ENCODE peak calls at places on chromosomes 1 and 21, in five cellular contexts. One of them, this sample, is unnamed.
A peak's percentile ranks its signal among the peaks of the same experiment; 100 is the strongest.

GRCh38 chr1:151314137-151314875 is 12.9 kb downstream of the PI4KB start:
- DNase-seq in AG09319: peak; percentile 43
- DNase-seq in GM13977: no peak
- DNase-seq in naive thymus-derived CD8-positive, alpha-beta T cell: no peak
- DNase-seq in aorta: peak; percentile 93
- DNase-seq in this sample: peak; percentile 91

GRCh38 chr1:201585099-201585498 is 46.2 kb downstream of the NAV1 start:
- DNase-seq in AG09319: no peak
- DNase-seq in aorta: no peak
- DNase-seq in GM13977: no peak
- DNase-seq in naive thymus-derived CD8-positive, alpha-beta T cell: no peak
- DNase-seq in this sample: no peak

GRCh38 chr1:110341146-110341871 is 2.1 kb downstream of the RBM15 start:
- DNase-seq in naive thymus-derived CD8-positive, alpha-beta T cell: no peak
- DNase-seq in AG09319: no peak
- DNase-seq in GM13977: no peak
- DNase-seq in aorta: no peak
- DNase-seq in this sample: no peak

GRCh38 chr1:180230791-180231505 is 884 bp downstream of the LHX4 start:
- DNase-seq in naive thymus-derived CD8-positive, alpha-beta T cell: no peak
- DNase-seq in GM13977: peak; percentile 55
- DNase-seq in aorta: peak; percentile 74
- DNase-seq in AG09319: no peak
- DNase-seq in this sample: no peak

GRCh38 chr1:231663211-231663792 is 36.7 kb downstream of the DISC1 start:
- DNase-seq in naive thymus-derived CD8-positive, alpha-beta T cell: no peak
- DNase-seq in GM13977: no peak
- DNase-seq in AG09319: no peak
- DNase-seq in aorta: no peak
- DNase-seq in this sample: no peak

GRCh38 chr1:84504580-84505021 is 1.6 kb upstream of the SPATA1 start:
- DNase-seq in naive thymus-derived CD8-positive, alpha-beta T cell: no peak
- DNase-seq in AG09319: peak; percentile 19
- DNase-seq in aorta: no peak
- DNase-seq in GM13977: peak; percentile 14
- DNase-seq in this sample: no peak

GRCh38 chr1:22260860-22261432 is 118.0 kb upstream of the WNT4 start:
- DNase-seq in AG09319: no peak
- DNase-seq in GM13977: no peak
- DNase-seq in naive thymus-derived CD8-positive, alpha-beta T cell: no peak
- DNase-seq in aorta: no peak
- DNase-seq in this sample: no peak

GRCh38 chr1:54940027-54940426 is 40.4 kb upstream of the TMEM61 start:
- DNase-seq in AG09319: no peak
- DNase-seq in aorta: no peak
- DNase-seq in GM13977: no peak
- DNase-seq in naive thymus-derived CD8-positive, alpha-beta T cell: no peak
- DNase-seq in this sample: no peak

GRCh38 chr1:195005338-195005737 is 1602.9 kb downstream of the KCNT2 start:
- DNase-seq in GM13977: no peak
- DNase-seq in naive thymus-derived CD8-positive, alpha-beta T cell: no peak
- DNase-seq in aorta: no peak
- DNase-seq in AG09319: no peak
- DNase-seq in this sample: no peak

GRCh38 chr1:112431038-112431437 is 35.0 kb downstream of the CTTNBP2NL start:
- DNase-seq in aorta: no peak
- DNase-seq in GM13977: no peak
- DNase-seq in AG09319: no peak
- DNase-seq in naive thymus-derived CD8-positive, alpha-beta T cell: no peak
- DNase-seq in this sample: no peak

GRCh38 chr1:6907201-6907600 is 121.9 kb downstream of the CAMTA1 start:
- DNase-seq in GM13977: no peak
- DNase-seq in naive thymus-derived CD8-positive, alpha-beta T cell: no peak
- DNase-seq in AG09319: no peak
- DNase-seq in aorta: no peak
- DNase-seq in this sample: no peak

GRCh38 chr1:185400057-185400456 is 83.0 kb upstream of the IVNS1ABP start:
- DNase-seq in aorta: no peak
- DNase-seq in GM13977: no peak
- DNase-seq in AG09319: no peak
- DNase-seq in naive thymus-derived CD8-positive, alpha-beta T cell: no peak
- DNase-seq in this sample: no peak

GRCh38 chr1:42950146-42950480 is 8.6 kb downstream of the SLC2A1 start:
- DNase-seq in GM13977: no peak
- DNase-seq in AG09319: no peak
- DNase-seq in aorta: no peak
- DNase-seq in naive thymus-derived CD8-positive, alpha-beta T cell: no peak
- DNase-seq in this sample: no peak

GRCh38 chr1:58858344-58858673 is 74.5 kb upstream of the JUN start:
- DNase-seq in GM13977: no peak
- DNase-seq in naive thymus-derived CD8-positive, alpha-beta T cell: peak; percentile 29
- DNase-seq in AG09319: no peak
- DNase-seq in aorta: no peak
- DNase-seq in this sample: no peak

GRCh38 chr21:18987515-18988026 is 584.0 kb upstream of the TMPRSS15 start:
- DNase-seq in GM13977: no peak
- DNase-seq in aorta: no peak
- DNase-seq in AG09319: no peak
- DNase-seq in naive thymus-derived CD8-positive, alpha-beta T cell: no peak
- DNase-seq in this sample: no peak

GRCh38 chr1:152347116-152347728 is 12.6 kb downstream of the FLG2 start:
- DNase-seq in AG09319: no peak
- DNase-seq in naive thymus-derived CD8-positive, alpha-beta T cell: peak; percentile 35
- DNase-seq in GM13977: peak; percentile 20
- DNase-seq in aorta: no peak
- DNase-seq in this sample: no peak

GRCh38 chr1:86861424-86861823 is 52.5 kb downstream of the SELENOF start:
- DNase-seq in aorta: no peak
- DNase-seq in AG09319: no peak
- DNase-seq in naive thymus-derived CD8-positive, alpha-beta T cell: no peak
- DNase-seq in GM13977: no peak
- DNase-seq in this sample: no peak